ENCODE peak calls at places on chromosomes 4 and X, in five cellular contexts. P is HepG2, U is neural progenitor cell, H is neural crest cell, T is breast epithelium. O is an unnamed sample.

GRCh38 chr4:123399638-123400358 is 3.2 kb downstream of the SPRY1 start:
- DNase-seq in H (no peak), P (no peak), T (no peak), U (peak), O (no peak)

GRCh38 chr4:31351695-31352094 is 631.5 kb downstream of the PCDH7 start:
- DNase-seq in H (no peak), P (no peak), T (no peak), U (no peak), O (no peak)

GRCh38 chr4:118883861-118884260 is 4.8 kb upstream of the SYNPO2 start:
- DNase-seq in U (no peak), H (no peak), T (no peak), P (no peak), O (no peak)

GRCh38 chrX:67692246-67692645 is 148.4 kb downstream of the AR start:
- DNase-seq in P (no peak), T (no peak), H (no peak), U (no peak), O (no peak)

GRCh38 chr4:41866799-41867677 is 68.2 kb upstream of the TMEM33 start:
- DNase-seq in H (no peak), T (no peak), U (peak), P (no peak), O (no peak)

GRCh38 chrX:40040686-40041461 is 56.9 kb downstream of the BCOR start:
- DNase-seq in H (no peak), P (no peak), T (no peak), U (no peak), O (no peak)

GRCh38 chrX:23938690-23939089 is 30.9 kb downstream of the CXorf58 start:
- DNase-seq in U (no peak), P (no peak), T (no peak), H (no peak), O (no peak)

GRCh38 chr4:996030-996993 is 3.1 kb upstream of the SLC26A1 start:
- DNase-seq in U (no peak), H (no peak), T (no peak), P (no peak), O (no peak)

GRCh38 chr4:85741921-85742591 is 267.1 kb downstream of the ARHGAP24 start:
- DNase-seq in P (no peak), H (no peak), T (no peak), U (no peak), O (no peak)

GRCh38 chr4:143626134-143626859 is 74.2 kb downstream of the FREM3 start:
- DNase-seq in T (peak), P (no peak), U (no peak), H (no peak), O (no peak)

GRCh38 chr4:25970691-25971427 is 56.8 kb downstream of the SMIM20 start:
- DNase-seq in T (no peak), H (no peak), U (peak), P (peak), O (no peak)

GRCh38 chrX:110795645-110796510 is at the start of gene CHRDL1:
- DNase-seq in H (peak), P (no peak), U (peak), T (no peak), O (no peak)

GRCh38 chrX:14837155-14837554 is 35.7 kb downstream of the FANCB start:
- DNase-seq in U (no peak), T (no peak), P (no peak), H (no peak), O (no peak)

GRCh38 chrX:137352101-137352660 is 213.7 kb upstream of the ZIC3 start:
- DNase-seq in H (no peak), U (peak), T (no peak), P (no peak), O (no peak)
- TF ChIP-seq CTCF in H (no peak), U (peak), T (no peak), P (no peak), O (no peak)

GRCh38 chr4:67083496-67083895 is 461.8 kb downstream of the CENPC start:
- DNase-seq in U (peak), P (no peak), H (no peak), T (no peak), O (no peak)

GRCh38 chr4:67091668-67092067 is 453.6 kb downstream of the CENPC start:
- DNase-seq in H (no peak), U (no peak), T (no peak), P (no peak), O (no peak)

GRCh38 chr4:67082746-67083145 is 462.6 kb downstream of the CENPC start:
- DNase-seq in T (no peak), H (no peak), U (no peak), P (no peak), O (no peak)

GRCh38 chr4:67084801-67085200 is 460.5 kb downstream of the CENPC start:
- DNase-seq in P (no peak), U (peak), T (no peak), H (no peak), O (no peak)

GRCh38 chr4:67087897-67088296 is 457.4 kb downstream of the CENPC start:
- DNase-seq in P (peak), U (peak), H (peak), T (no peak), O (no peak)
- TF ChIP-seq CTCF in P (peak), U (peak), H (peak), T (no peak), O (peak)

DNA sequence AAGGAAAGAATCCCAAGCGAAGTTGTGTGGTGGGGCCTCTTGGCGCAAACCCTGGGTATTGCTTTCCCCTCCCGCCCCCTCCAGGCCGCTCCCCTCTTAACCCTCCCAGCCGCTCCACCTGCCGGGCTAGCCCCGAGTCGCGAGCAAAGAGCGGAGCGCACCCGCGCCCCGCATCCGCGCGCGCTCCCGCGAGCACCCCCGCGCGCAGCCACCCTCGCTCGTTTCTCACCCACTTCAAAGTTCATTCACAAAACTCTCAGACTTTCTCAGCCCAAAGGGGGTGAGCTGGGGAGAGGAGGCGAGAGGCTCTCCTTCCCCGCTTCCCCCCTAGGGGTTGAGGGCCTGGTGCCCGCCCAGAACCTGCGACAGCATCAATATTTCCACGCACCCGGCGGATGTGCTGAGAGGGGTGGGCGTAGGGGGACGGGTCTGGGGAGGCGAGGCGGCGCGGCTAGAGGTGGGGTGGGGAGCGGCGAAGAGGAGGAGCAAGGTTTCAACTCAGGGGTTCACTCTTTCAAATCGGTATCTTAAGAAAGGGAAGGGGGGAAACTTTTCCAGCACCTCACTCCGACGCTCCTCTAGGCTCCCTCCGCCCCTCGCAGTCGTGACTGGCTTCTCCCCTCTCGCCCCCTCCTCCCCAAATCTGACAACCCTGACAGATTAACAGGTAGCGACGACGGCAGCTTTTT is 1.8 kb downstream of the MAML3 start:
- DNase-seq in H (peak), P (no peak), U (peak), T (peak), O (no peak)
- TF ChIP-seq CTCF in H (peak), P (peak), U (peak), T (peak), O (no peak)

GRCh38 chrX:150568320-150569154 is at the start of gene MTM1:
- DNase-seq in T (peak), H (peak), U (peak), P (peak), O (peak)
- TF ChIP-seq CTCF in T (no peak), H (no peak), U (no peak), P (no peak), O (no peak)